ENCODE peak calls at places on chromosomes 12 and 14, in four cellular contexts. B is AG09309, X is fibroblast of the aortic adventitia, G is tibial artery. L is an unnamed sample.

GRCh38 chr12:68521848-68522502 is 88.7 kb upstream of the RAP1B start:
- DNase-seq in B (no peak), X (peak), G (no peak), L (no peak)

GRCh38 chr12:4224211-4224878 is 49.2 kb upstream of the CCND2 start:
- DNase-seq in B (no peak), X (no peak), G (no peak), L (no peak)

GRCh38 chr12:106782619-106783018 is 8.1 kb downstream of the RIC8B start:
- DNase-seq in B (no peak), X (no peak), G (no peak), L (no peak)

GRCh38 chr12:1642513-1642912 is 13.5 kb downstream of the WNT5B start:
- DNase-seq in B (no peak), X (no peak), G (no peak), L (no peak)

GRCh38 chr12:77190022-77190421 is 124.7 kb upstream of the E2F7 start:
- DNase-seq in B (peak), X (peak), G (no peak), L (peak)

GRCh38 chr12:104475269-104475668 is 18.5 kb downstream of the CHST11 start:
- DNase-seq in B (no peak), X (no peak), G (no peak), L (no peak)

GRCh38 chr12:70646850-70647249 is 9.6 kb upstream of the PTPRB start:
- DNase-seq in B (peak), X (peak), G (no peak), L (no peak)

GRCh38 chr14:85342858-85343607 is 186.9 kb upstream of the FLRT2 start:
- DNase-seq in B (no peak), X (peak), G (no peak), L (no peak)

GRCh38 chr12:6092784-6093722 is 31.4 kb downstream of the VWF start:
- DNase-seq in B (peak), X (peak), G (peak), L (peak)

GRCh38 chr14:88838015-88838414 is 13.6 kb downstream of the TTC8 start:
- DNase-seq in B (no peak), X (no peak), G (no peak), L (no peak)

GRCh38 chr12:67386869-67387570 is 117.9 kb downstream of the CAND1 start:
- DNase-seq in B (no peak), X (no peak), G (no peak), L (no peak)

GRCh38 chr12:14239935-14240872 is 125.3 kb upstream of the ATF7IP start:
- DNase-seq in B (no peak), X (no peak), G (no peak), L (no peak)

GRCh38 chr12:130879212-130879686 is 7.4 kb downstream of the RAN start:
- DNase-seq in B (no peak), X (no peak), G (no peak), L (no peak)

GRCh38 chr12:130881046-130881445 is 9.2 kb downstream of the RAN start:
- DNase-seq in B (no peak), X (no peak), G (no peak), L (no peak)

GRCh38 chr12:130880411-130880885 is 8.6 kb downstream of the RAN start:
- DNase-seq in B (no peak), X (no peak), G (no peak), L (no peak)

GRCh38 chr12:130878193-130879185 is 6.6 kb downstream of the RAN start:
- DNase-seq in B (no peak), X (no peak), G (no peak), L (no peak)

DNA sequence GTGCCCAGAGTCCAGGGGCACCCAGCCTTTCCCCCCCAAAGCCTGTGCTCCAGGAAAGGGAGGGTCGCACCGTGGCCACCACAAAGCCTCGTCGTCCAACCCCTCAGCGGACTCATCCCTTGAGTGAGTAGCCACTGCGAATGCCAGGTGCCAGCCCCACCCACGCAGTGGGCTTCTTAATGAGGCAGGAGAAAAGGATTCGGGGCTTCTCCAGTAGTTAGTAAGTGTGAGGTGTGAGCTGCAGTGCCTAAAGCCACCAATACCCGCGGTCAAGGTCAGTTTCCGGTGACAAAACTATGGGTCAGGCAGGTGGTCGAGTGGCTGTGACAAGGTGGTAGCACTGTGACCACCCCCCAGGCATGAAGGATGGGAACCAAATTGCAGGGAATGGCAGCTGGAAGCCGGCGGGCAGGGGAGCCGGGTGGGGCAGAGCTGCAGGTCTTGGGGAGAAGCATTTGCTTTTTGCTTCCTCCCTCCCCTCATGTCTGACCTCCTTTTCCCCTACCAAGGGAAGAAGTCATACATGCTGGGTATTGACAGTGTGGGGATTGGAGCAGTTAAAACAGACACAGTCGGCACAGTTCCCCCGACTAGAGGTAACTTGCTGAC is 8.0 kb downstream of the RAN start:
- DNase-seq in B (no peak), X (no peak), G (no peak), L (no peak)
- TF ChIP-seq CTCF in B (no peak), X (no peak), G (no peak), L (no peak)

DNA sequence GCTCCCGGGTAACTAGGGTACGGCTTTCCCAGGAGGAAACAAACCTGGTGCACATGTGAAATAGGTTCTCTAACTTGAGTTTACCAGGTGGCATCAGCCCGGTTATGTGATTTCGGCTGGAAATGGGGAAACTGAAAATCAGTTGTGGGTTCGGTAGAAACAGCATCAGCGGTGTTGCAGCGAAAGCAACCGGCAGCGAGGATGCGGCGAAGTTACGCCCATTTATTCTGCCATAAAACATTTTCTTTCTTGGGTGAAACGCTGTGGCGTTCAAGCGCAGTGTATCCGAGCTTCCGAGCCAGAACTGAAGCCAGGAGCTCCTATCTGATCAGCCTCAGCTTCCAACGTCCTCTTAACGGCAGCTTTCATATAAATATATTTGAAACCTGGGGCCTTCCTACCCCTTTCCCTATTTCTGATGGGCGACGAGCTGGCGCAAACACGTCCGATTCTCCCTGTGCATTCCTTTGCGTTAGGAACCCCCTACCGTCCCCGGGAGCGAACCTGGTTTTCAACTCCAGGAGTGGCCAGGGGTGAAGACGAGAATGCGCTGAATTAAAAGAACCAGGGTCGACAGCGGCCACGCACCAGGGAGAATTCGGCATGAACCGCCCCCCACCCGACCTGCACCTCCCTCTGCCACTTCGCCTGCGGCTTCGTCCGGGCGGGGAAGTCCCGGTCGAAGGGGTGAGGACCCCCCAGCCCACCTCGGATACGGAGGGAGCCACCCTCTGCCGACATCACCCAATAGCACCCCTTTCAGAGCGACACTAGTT is 1.6 kb downstream of the DPF3 start:
- DNase-seq in B (no peak), X (peak), G (no peak), L (no peak)
- TF ChIP-seq CTCF in B (no peak), X (peak), G (no peak), L (no peak)

DNA sequence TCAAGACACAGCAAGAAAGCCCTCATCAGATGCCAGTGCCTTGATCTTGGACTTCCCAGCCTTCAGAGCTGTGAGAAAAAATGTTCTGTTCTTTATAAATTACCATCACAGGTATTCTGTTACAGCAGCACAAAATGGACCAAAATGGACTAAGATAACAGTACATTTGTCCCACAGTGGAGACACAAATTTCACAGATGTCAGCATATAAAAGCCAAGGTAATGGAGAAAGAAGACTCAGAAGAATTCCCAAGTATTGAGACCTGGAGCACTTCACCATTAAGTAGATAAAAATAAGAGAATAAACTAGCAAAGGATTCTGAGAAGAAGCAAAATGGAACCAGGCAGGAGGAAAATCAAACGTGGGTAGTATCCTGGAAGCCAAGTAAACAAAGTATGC is 131.0 kb downstream of the NOVA1 start:
- DNase-seq in B (no peak), X (no peak), G (no peak), L (no peak)
- TF ChIP-seq CTCF in B (no peak), X (no peak), G (no peak), L (no peak)

GRCh38 chr14:47211263-47211662 is 464.1 kb downstream of the MDGA2 start:
- DNase-seq in B (no peak), X (no peak), G (no peak), L (no peak)

GRCh38 chr14:47208434-47208833 is 467.0 kb downstream of the MDGA2 start:
- DNase-seq in B (no peak), X (no peak), G (no peak), L (no peak)

DNA sequence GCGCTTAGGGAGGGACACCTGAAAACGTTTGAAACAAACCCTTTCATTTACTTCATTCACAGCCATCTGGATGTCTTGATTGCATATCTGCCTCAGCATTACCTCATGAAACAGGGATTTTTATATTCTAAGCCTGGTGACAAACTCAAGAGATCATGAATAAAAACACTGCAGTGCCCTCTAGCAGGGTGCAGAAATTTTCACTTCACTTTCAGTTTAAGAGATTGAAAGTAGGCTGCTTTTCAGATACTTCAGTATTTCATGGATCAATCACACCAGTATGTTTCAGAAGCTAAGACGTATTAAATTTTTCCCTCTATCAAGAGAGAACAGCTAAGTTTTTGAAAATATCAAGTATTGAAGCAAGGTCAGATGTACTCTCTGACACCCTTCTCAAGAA is 467.8 kb downstream of the MDGA2 start:
- DNase-seq in B (no peak), X (no peak), G (no peak), L (no peak)
- TF ChIP-seq CTCF in B (no peak), X (no peak), G (no peak), L (no peak)

DNA sequence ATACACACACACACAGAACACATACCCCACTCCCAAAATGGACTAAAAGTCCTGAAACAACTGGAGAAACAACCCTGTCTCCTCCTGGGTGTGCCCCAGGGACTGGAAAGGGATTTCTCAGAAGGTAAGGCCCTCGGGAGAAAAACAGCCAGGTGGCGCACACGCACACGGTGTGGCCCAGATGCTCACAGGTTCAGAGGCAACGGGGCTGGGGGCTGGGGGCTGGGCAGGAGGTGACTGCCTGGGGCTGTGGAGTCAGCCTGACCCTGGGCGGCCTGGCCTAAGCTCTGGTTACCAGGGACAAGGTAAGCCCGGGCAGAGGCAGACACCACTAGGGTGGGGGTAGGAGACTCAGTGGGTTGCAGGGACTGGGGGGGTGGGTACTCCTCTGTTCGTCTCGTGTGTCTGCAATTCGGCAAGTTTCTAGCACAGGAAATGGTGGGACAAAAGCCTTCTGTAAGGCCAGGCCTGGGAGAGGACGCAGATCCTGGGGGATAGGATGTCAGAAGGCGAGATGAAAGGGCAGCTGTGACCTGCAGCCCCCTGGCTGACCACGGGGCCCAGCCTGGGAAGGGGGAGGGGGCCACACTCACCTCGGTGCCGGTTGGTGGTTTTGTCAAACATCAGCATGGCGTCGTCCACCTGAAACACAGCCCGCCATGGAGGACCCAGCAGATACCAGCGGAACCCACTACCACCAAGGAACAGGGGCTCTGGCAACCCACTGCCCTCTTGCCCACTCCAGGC is 10.4 kb downstream of the MSI1 start:
- DNase-seq in B (no peak), X (no peak), G (peak), L (no peak)
- TF ChIP-seq CTCF in B (no peak), X (no peak), G (no peak), L (no peak)

GRCh38 chr12:48965447-48965846 is 6.1 kb downstream of the WNT10B start:
- DNase-seq in B (no peak), X (peak), G (no peak), L (no peak)
- TF ChIP-seq CTCF in B (peak), X (peak), G (no peak), L (peak)

GRCh38 chr14:20247651-20248246 is 8.7 kb downstream of the OR11H4 start:
- DNase-seq in B (no peak), X (no peak), G (no peak), L (no peak)
- TF ChIP-seq CTCF in B (no peak), X (no peak), G (no peak), L (no peak)

L was measured in AG09319.